ENCODE peak calls at places on chromosome 5, in eight cellular contexts. H is GM12865; M is hypothalamus; U is AML-193; C is activated T-cell treated with anti-CD3 and anti-CD28 coated beads for 24 hours; S is endothelial cell; Y is fibroblast of mammary gland; L is stimulated activated CD8-positive, alpha-beta memory T cell treated with anti-CD3 and anti-CD28 coated beads, Interleukin-4, amount 100 ng/mL, for 24 hours. Q is an unnamed sample.
A peak's percentile ranks its signal among the peaks of the same experiment; 100 is the strongest.

GRCh38 chr5:102241809-102242421 is 54.2 kb downstream of the SLCO4C1 start:
- DNase-seq in L (no peak), S (no peak), C (no peak), H (no peak), Y (no peak), U (no peak), M (no peak), Q (no peak)

GRCh38 chr5:77312411-77312810 is 101.9 kb downstream of the PDE8B start:
- DNase-seq in C (no peak), M (no peak), U (no peak), S (no peak), H (no peak), L (no peak), Y (peak; percentile 85), Q (no peak)

GRCh38 chr5:65808261-65808741 is 86.3 kb downstream of the NLN start:
- DNase-seq in M (no peak), L (no peak), H (no peak), Y (no peak), U (no peak), C (no peak), S (no peak), Q (no peak)

GRCh38 chr5:9343146-9343850 is 202.6 kb downstream of the SEMA5A start:
- DNase-seq in M (no peak), Y (no peak), C (no peak), U (no peak), L (no peak), S (no peak), H (no peak), Q (no peak)

GRCh38 chr5:143405063-143405746 is 1.7 kb upstream of the NR3C1 start:
- DNase-seq in S (peak; percentile 81), L (peak; percentile 75), U (peak; percentile 66), H (peak; percentile 97), Y (peak; percentile 71), C (peak; percentile 78), M (peak; percentile 76), Q (peak; percentile 96)

GRCh38 chr5:142845402-142845901 is 75.3 kb downstream of the ARHGAP26 start:
- DNase-seq in M (no peak), S (no peak), Y (no peak), C (no peak), L (no peak), H (peak; percentile 9), U (no peak), Q (no peak)

GRCh38 chr5:140828402-140828737 is 610 bp downstream of the PCDHA6 start:
- DNase-seq in U (no peak), C (no peak), L (no peak), S (no peak), M (no peak), H (no peak), Y (no peak), Q (no peak)

GRCh38 chr5:157108961-157109360 is at the start of gene HAVCR2:
- DNase-seq in S (no peak), C (peak; percentile 21), Y (no peak), U (peak; percentile 50), H (peak; percentile 84), L (no peak), M (peak; percentile 23), Q (no peak)

GRCh38 chr5:65868509-65868908 is 57.9 kb upstream of the ERBIN start:
- DNase-seq in Y (no peak), U (no peak), C (no peak), L (no peak), S (no peak), H (no peak), M (no peak), Q (no peak)

GRCh38 chr5:141866111-141866510 is 12.1 kb downstream of the PCDH1 start:
- DNase-seq in M (peak; percentile 81), U (no peak), Y (no peak), H (no peak), C (no peak), L (no peak), S (no peak), Q (peak; percentile 96)

GRCh38 chr5:151076616-151077015 is 4.2 kb downstream of the TNIP1 start:
- DNase-seq in U (no peak), C (no peak), H (peak; percentile 47), M (no peak), Y (no peak), S (no peak), L (no peak), Q (no peak)

GRCh38 chr5:151696470-151697061 is 9.9 kb upstream of the SPARC start:
- DNase-seq in L (no peak), M (no peak), S (no peak), U (no peak), Y (peak; percentile 100), H (no peak), C (no peak), Q (peak; percentile 87)

GRCh38 chr5:174559141-174559540 is 165.2 kb upstream of the MSX2 start:
- DNase-seq in M (no peak), C (no peak), H (no peak), S (no peak), Y (no peak), L (no peak), U (no peak), Q (no peak)

GRCh38 chr5:110027527-110028322 is 338.0 kb downstream of the MAN2A1 start:
- DNase-seq in H (no peak), U (no peak), L (no peak), Y (peak; percentile 15), M (no peak), C (no peak), S (no peak), Q (no peak)

GRCh38 chr5:147667363-147667762 is 115.2 kb downstream of the JAKMIP2 start:
- DNase-seq in C (no peak), S (no peak), U (no peak), Y (no peak), M (no peak), L (no peak), H (no peak), Q (no peak)

GRCh38 chr5:143653256-143653655 is 158.7 kb upstream of the HMHB1 start:
- DNase-seq in H (peak; percentile 33), Y (no peak), M (no peak), S (no peak), U (no peak), C (no peak), L (no peak), Q (no peak)

GRCh38 chr5:76332102-76332501 is 71.0 kb upstream of the IQGAP2 start:
- DNase-seq in L (no peak), S (no peak), U (no peak), H (no peak), C (no peak), M (no peak), Y (no peak), Q (no peak)

GRCh38 chr5:153523196-153523595 is 32.7 kb downstream of the GRIA1 start:
- DNase-seq in M (no peak), Y (peak; percentile 85), H (no peak), S (no peak), U (no peak), C (no peak), L (no peak), Q (no peak)

GRCh38 chr5:54514269-54514668 is 3.3 kb upstream of the SNX18 start:
- DNase-seq in U (peak; percentile 36), Y (peak; percentile 45), M (no peak), H (no peak), C (no peak), L (no peak), S (no peak), Q (no peak)

Q was measured in kidney.